ENCODE peak calls at places on chromosome 18, in eight cellular contexts. V is BE2C, K is ACHN, E is HEK293T, L is mammary epithelial cell, Y is NCI-H446, T is progenitor cell of endocrine pancreas, J is transverse colon. W is an unnamed sample.

GRCh38 chr18:23966909-23967308 is 47.6 kb upstream of the TTC39C start:
- DNase-seq in K (no peak), T (no peak), L (no peak), V (no peak), J (no peak), Y (no peak), E (no peak), W (no peak)

GRCh38 chr18:46705521-46705920 is 48.5 kb upstream of the LOXHD1 start:
- DNase-seq in T (no peak), Y (no peak), L (no peak), V (no peak), J (no peak), K (no peak), E (no peak), W (no peak)

GRCh38 chr18:63962137-63962536 is 7.7 kb upstream of the SERPINB8 start:
- DNase-seq in L (peak), K (no peak), T (no peak), E (no peak), Y (no peak), V (no peak), J (no peak), W (no peak)

GRCh38 chr18:75226301-75226955 is 15.8 kb downstream of the TSHZ1 start:
- DNase-seq in K (peak), E (no peak), J (no peak), T (no peak), Y (no peak), L (no peak), V (peak), W (no peak)

GRCh38 chr18:23259701-23260661 is 124.7 kb downstream of the CABLES1 start:
- DNase-seq in Y (peak), E (no peak), K (peak), J (peak), T (peak), V (peak), L (peak), W (no peak)

GRCh38 chr18:46555213-46555612 is 101.8 kb downstream of the LOXHD1 start:
- DNase-seq in L (no peak), T (no peak), Y (no peak), V (no peak), K (no peak), E (no peak), J (no peak), W (no peak)

GRCh38 chr18:44602380-44602779 is 78.3 kb upstream of the SETBP1 start:
- DNase-seq in E (no peak), V (no peak), K (no peak), J (no peak), T (no peak), Y (no peak), L (peak), W (no peak)

GRCh38 chr18:25805939-25806338 is 284.5 kb downstream of the SS18 start:
- DNase-seq in K (no peak), Y (no peak), E (no peak), L (no peak), J (no peak), V (no peak), T (no peak), W (no peak)

GRCh38 chr18:79476918-79477685 is 81.4 kb downstream of the NFATC1 start:
- DNase-seq in J (no peak), Y (no peak), T (no peak), E (no peak), V (no peak), L (peak), K (no peak), W (peak)

GRCh38 chr18:8176554-8176953 is 432.7 kb upstream of the RAB12 start:
- DNase-seq in V (no peak), Y (no peak), J (no peak), T (no peak), L (no peak), K (no peak), E (no peak), W (no peak)

GRCh38 chr18:11669948-11670275 is 19.2 kb upstream of the GNAL start:
- DNase-seq in E (no peak), Y (no peak), L (no peak), V (no peak), T (no peak), K (no peak), J (no peak), W (no peak)

GRCh38 chr18:23902396-23902795 is 112.2 kb upstream of the TTC39C start:
- DNase-seq in J (no peak), Y (no peak), L (no peak), E (no peak), K (no peak), V (no peak), T (no peak), W (no peak)

GRCh38 chr18:41974661-41975286 is 19.7 kb downstream of the PIK3C3 start:
- DNase-seq in T (no peak), L (no peak), E (no peak), K (no peak), J (no peak), Y (no peak), V (no peak), W (peak)

GRCh38 chr18:77063256-77063655 is 69.3 kb downstream of the MBP start:
- DNase-seq in K (peak), E (no peak), T (no peak), L (peak), J (peak), V (no peak), Y (no peak), W (peak)

GRCh38 chr18:61637319-61637718 is 255.5 kb downstream of the RNF152 start:
- DNase-seq in T (no peak), Y (peak), K (no peak), V (no peak), J (peak), E (no peak), L (no peak), W (no peak)

GRCh38 chr18:43534511-43534910 is 257.2 kb upstream of the SYT4 start:
- DNase-seq in J (no peak), L (peak), Y (no peak), V (no peak), E (no peak), K (no peak), T (no peak), W (no peak)

GRCh38 chr18:36620801-36621200 is 208.0 kb downstream of the TPGS2 start:
- DNase-seq in T (no peak), K (no peak), J (no peak), L (no peak), Y (peak), V (no peak), E (no peak), W (no peak)

GRCh38 chr18:23573948-23574431 is 12.3 kb downstream of the NPC1 start:
- DNase-seq in E (no peak), L (peak), J (no peak), K (peak), T (no peak), Y (no peak), V (no peak), W (no peak)